ENCODE peak calls at places on chromosomes 5 and 9, in seven cellular contexts. P, O, Q, G, B, E and C are unnamed samples.

GRCh38 chr5:163916376-163916775 is 411.0 kb downstream of the MAT2B start:
- DNase-seq in P (peak), O (no peak), Q (no peak), G (no peak), B (no peak), E (no peak), C (peak)

GRCh38 chr9:91192379-91192775 is 169.3 kb downstream of the AUH start:
- DNase-seq in P (peak), O (peak), Q (no peak), G (no peak), B (peak), E (no peak), C (peak)

GRCh38 chr5:40485021-40485998 is 194.4 kb upstream of the PTGER4 start:
- DNase-seq in P (peak), O (no peak), Q (no peak), G (no peak), B (no peak), E (no peak), C (peak)

GRCh38 chr5:17203329-17204132 is 13.9 kb upstream of the BASP1 start:
- DNase-seq in P (peak), O (peak), Q (no peak), G (no peak), B (no peak), E (no peak), C (peak)

GRCh38 chr9:89810434-89810833 is 205.6 kb downstream of the GADD45G start:
- DNase-seq in P (no peak), O (no peak), Q (no peak), G (no peak), B (no peak), E (no peak), C (no peak)

GRCh38 chr5:171667341-171668096 is 118.1 kb upstream of the SMIM23 start:
- DNase-seq in P (peak), O (no peak), Q (peak), G (peak), B (no peak), E (no peak), C (peak)

GRCh38 chr9:30078195-30078594 is 2306.2 kb upstream of the ACO1 start:
- DNase-seq in P (no peak), O (no peak), Q (no peak), G (no peak), B (no peak), E (no peak), C (no peak)

GRCh38 chr5:178793156-178793555 is 62.7 kb upstream of the ZNF354A start:
- DNase-seq in P (no peak), O (no peak), Q (no peak), G (peak), B (no peak), E (no peak), C (no peak)

GRCh38 chr5:3963662-3964061 is 368.0 kb downstream of the IRX1 start:
- DNase-seq in P (no peak), O (no peak), Q (no peak), G (no peak), B (no peak), E (no peak), C (no peak)

GRCh38 chr5:155299342-155300006 is 285.9 kb downstream of the KIF4B start:
- DNase-seq in P (no peak), O (no peak), Q (no peak), G (no peak), B (no peak), E (no peak), C (no peak)

GRCh38 chr5:6080436-6080835 is 297.9 kb downstream of the MED10 start:
- DNase-seq in P (no peak), O (no peak), Q (no peak), G (no peak), B (no peak), E (no peak), C (no peak)

GRCh38 chr5:168114444-168115017 is 176.9 kb upstream of the WWC1 start:
- DNase-seq in P (peak), O (peak), Q (no peak), G (peak), B (no peak), E (no peak), C (peak)

GRCh38 chr5:96548941-96549340 is 113.2 kb upstream of the CAST start:
- DNase-seq in P (peak), O (no peak), Q (no peak), G (no peak), B (no peak), E (no peak), C (peak)

GRCh38 chr5:17132444-17133083 is 84.9 kb upstream of the BASP1 start:
- DNase-seq in P (peak), O (no peak), Q (no peak), G (no peak), B (no peak), E (no peak), C (peak)

GRCh38 chr5:53424691-53425597 is 55.5 kb upstream of the FST start:
- DNase-seq in P (no peak), O (no peak), Q (no peak), G (no peak), B (no peak), E (no peak), C (peak)

GRCh38 chr5:53426878-53427277 is 53.6 kb upstream of the FST start:
- DNase-seq in P (no peak), O (no peak), Q (no peak), G (no peak), B (no peak), E (no peak), C (no peak)

GRCh38 chr5:53427965-53428364 is 52.5 kb upstream of the FST start:
- DNase-seq in P (peak), O (no peak), Q (no peak), G (no peak), B (no peak), E (no peak), C (no peak)

GRCh38 chr5:53426517-53426839 is 54.0 kb upstream of the FST start:
- DNase-seq in P (no peak), O (no peak), Q (no peak), G (no peak), B (no peak), E (no peak), C (no peak)

DNA sequence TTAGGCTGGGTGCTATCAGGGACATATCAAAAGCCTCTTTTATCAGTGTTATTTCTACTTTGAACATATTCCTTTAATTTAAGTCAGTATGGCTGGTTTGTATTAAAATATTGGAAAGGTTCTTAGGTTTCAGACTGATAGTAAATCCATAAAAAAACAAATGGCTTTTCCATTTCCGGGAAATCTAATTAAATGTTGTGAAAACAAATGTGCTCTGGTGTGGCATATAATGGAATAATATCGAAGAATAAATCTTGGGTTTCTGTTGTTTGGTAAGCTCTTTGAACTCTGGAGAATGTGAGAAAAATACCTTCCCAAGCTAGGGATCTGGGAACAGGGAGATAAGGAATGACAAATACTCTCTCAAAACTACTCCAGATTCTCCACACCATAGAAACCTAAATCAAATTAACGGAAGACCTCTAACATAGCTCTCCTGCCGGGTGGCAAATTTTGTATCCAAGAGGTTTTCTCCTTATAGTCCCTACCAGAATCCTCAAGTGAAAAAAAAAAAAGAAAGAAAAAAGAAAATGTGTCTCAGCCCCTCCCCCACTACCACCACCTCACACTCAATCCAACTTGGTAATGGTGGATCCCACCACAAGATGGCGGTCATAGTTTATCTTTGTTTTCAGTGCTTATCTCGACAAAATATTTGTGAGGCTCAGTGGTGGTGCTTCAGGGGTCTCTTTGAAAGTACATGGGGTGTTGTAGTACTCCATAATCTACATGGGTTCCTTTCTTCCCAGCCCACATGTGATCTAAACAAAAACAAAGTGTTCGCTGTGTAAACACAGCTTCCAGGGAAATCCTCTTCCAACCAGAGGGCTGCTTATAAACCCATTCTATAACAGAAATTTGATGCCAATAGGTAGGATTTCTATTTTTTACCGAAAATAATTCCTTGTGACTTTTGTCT is 54.6 kb upstream of the FST start:
- DNase-seq in P (no peak), O (no peak), Q (no peak), G (peak), B (no peak), E (no peak), C (peak)
- TF ChIP-seq CTCF in P (peak), O (no peak), Q (no peak), G (peak), B (peak), E (peak), C (no peak)

DNA sequence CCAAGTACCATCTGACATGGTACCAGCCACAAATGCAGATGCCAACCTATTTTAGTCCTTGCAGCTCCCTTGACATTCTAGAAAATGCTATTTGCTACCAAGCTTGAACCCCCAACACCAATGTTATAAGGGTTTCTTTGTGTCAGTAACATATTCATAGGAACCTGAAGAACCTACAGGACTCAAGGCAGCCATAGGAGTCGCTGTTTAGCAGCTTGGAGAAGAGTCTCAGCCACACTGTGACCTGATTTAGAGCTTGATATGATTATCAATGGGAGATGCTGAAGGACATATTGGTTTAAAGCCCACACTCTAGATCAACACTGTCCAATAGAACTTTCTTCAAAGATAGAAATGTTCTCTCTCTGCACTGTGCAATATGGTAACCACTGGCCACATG is 6.4 kb upstream of the ZFR start:
- DNase-seq in P (no peak), O (no peak), Q (no peak), G (no peak), B (no peak), E (no peak), C (no peak)
- TF ChIP-seq CTCF in P (no peak), O (no peak), Q (no peak), G (no peak), B (no peak), E (no peak), C (peak)

GRCh38 chr5:139565411-139566305 is 4.5 kb downstream of the UBE2D2 start:
- DNase-seq in P (no peak), O (no peak), Q (no peak), G (no peak), B (no peak), E (peak), C (peak)

GRCh38 chr5:139562847-139563246 is 1.7 kb downstream of the UBE2D2 start:
- DNase-seq in P (no peak), O (no peak), Q (no peak), G (no peak), B (no peak), E (peak), C (no peak)

GRCh38 chr5:139561655-139562451 is 714 bp downstream of the UBE2D2 start:
- DNase-seq in P (peak), O (peak), Q (peak), G (peak), B (no peak), E (peak), C (no peak)

GRCh38 chr5:139557811-139558210 is 3.3 kb upstream of the UBE2D2 start:
- DNase-seq in P (no peak), O (no peak), Q (no peak), G (no peak), B (no peak), E (no peak), C (no peak)

GRCh38 chr5:139560752-139561654 is at the start of gene UBE2D2:
- DNase-seq in P (peak), O (peak), Q (peak), G (peak), B (peak), E (peak), C (peak)
- TF ChIP-seq CTCF in P (no peak), O (no peak), Q (no peak), G (no peak), B (no peak), E (peak), C (no peak)

GRCh38 chr5:73297430-73297829 is 124.4 kb downstream of the TMEM174 start:
- DNase-seq in P (no peak), O (no peak), Q (no peak), G (no peak), B (no peak), E (no peak), C (no peak)

GRCh38 chr5:73296772-73297171 is 123.8 kb downstream of the TMEM174 start:
- DNase-seq in P (peak), O (no peak), Q (no peak), G (no peak), B (no peak), E (no peak), C (peak)

GRCh38 chr5:73298251-73299016 is 125.4 kb downstream of the TMEM174 start:
- DNase-seq in P (peak), O (no peak), Q (no peak), G (peak), B (peak), E (no peak), C (no peak)

GRCh38 chr5:73292816-73293459 is 119.9 kb downstream of the TMEM174 start:
- DNase-seq in P (no peak), O (no peak), Q (no peak), G (no peak), B (no peak), E (no peak), C (no peak)

GRCh38 chr5:73295447-73295846 is 122.5 kb downstream of the TMEM174 start:
- DNase-seq in P (no peak), O (no peak), Q (no peak), G (no peak), B (no peak), E (no peak), C (no peak)
- TF ChIP-seq CTCF in P (no peak), O (no peak), Q (no peak), G (no peak), B (no peak), E (no peak), C (no peak)

GRCh38 chr5:73507062-73507461 is 8.8 kb downstream of the BTF3 start:
- DNase-seq in P (peak), O (no peak), Q (no peak), G (no peak), B (no peak), E (no peak), C (no peak)
- TF ChIP-seq CTCF in P (no peak), O (no peak), Q (no peak), G (no peak), B (no peak), E (no peak), C (no peak)

DNA sequence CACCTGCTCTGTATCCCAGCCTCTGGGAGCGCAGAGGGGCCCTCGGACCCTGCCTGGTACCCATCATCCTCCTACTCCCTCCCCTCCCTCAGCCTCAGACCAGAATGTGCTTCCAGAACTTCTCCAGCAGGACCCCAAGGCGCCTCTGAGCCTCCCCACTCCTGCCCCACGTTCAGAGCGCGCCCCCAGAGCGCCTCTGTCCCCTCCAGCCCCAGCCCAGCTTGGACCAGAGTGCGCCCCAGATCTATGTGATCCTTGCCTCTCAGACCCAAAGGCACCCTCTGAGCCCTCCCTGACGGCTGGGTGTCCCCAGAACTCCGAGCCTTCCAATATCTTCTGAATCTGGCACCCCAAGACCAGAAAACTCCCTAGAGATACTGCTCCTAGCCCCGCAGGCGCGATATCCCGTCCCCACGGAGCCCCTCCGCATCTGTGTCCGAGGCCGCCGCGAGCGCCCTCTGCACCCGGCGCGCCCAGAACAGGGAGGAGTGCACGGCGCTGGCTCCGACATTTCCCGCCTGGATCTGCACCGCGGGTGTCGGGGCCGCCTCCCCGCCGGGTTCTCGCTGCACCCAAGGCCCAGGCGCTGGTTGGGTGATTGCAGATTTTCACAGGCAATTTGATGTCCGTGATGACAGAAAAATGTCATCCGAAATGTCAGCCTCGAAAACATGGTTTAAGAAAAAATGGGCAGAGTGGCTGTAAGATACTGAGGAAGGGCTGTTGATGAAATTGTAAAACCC is 522 bp downstream of the BHMT start:
- DNase-seq in P (no peak), O (no peak), Q (no peak), G (peak), B (no peak), E (no peak), C (no peak)
- TF ChIP-seq CTCF in P (no peak), O (no peak), Q (no peak), G (no peak), B (no peak), E (no peak), C (no peak)

DNA sequence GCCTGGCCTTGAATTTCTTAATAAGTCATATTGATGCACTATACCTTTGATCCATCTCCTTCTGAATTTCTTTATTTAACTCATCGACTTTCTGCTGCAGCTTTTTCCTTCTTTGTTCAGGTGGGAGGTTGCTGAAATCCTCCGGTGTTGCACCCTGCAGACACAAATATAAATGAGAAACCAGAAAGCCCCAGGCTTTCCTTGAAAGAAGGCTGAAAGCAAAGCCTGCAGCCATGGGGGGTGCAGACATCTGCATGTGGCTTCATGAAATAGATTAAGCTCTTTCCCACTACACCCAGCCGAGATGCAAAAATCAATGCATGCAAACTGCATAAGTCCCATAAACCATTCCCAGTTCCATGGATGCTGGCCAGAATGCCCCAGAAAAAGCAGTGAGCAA is 73.6 kb downstream of the USP20 start:
- DNase-seq in P (no peak), O (no peak), Q (no peak), G (peak), B (no peak), E (no peak), C (no peak)
- TF ChIP-seq CTCF in P (no peak), O (no peak), Q (no peak), G (no peak), B (no peak), E (no peak), C (no peak)

GRCh38 chr5:151219789-151220188 is 4.1 kb downstream of the CCDC69 start:
- DNase-seq in P (no peak), O (no peak), Q (no peak), G (no peak), B (no peak), E (no peak), C (no peak)
- TF ChIP-seq CTCF in P (peak), O (no peak), Q (no peak), G (no peak), B (peak), E (no peak), C (peak)